ENCODE peak calls at places on chromosomes 12 and 14, in four cellular contexts. I, Q, V and B are unnamed samples.

GRCh38 chr14:53144244-53144643 is 8.9 kb downstream of the DDHD1 start:
- DNase-seq in I (peak), Q (peak), V (no peak), B (no peak)

GRCh38 chr14:58796636-58797429 is 159.1 kb downstream of the DACT1 start:
- DNase-seq in Q (peak), V (no peak), I (peak), B (peak)

GRCh38 chr14:105241641-105242040 is 6.7 kb upstream of the BTBD6 start:
- DNase-seq in I (no peak), V (no peak), Q (no peak), B (no peak)

GRCh38 chr12:52019123-52019770 is 12.5 kb downstream of the TAMALIN start:
- DNase-seq in V (no peak), I (no peak), Q (no peak), B (no peak)

GRCh38 chr12:51951199-51951842 is at the start of gene ACVR1B:
- DNase-seq in V (peak), I (peak), Q (peak), B (peak)

GRCh38 chr14:99510556-99511139 is 29.4 kb downstream of the CCNK start:
- DNase-seq in I (no peak), Q (no peak), V (no peak), B (no peak)

GRCh38 chr12:12922191-12922616 is 29.8 kb downstream of the GPRC5D start:
- DNase-seq in V (no peak), Q (peak), I (peak), B (no peak)

GRCh38 chr14:34538871-34539406 is 562 bp downstream of the EAPP start:
- DNase-seq in V (no peak), I (no peak), Q (no peak), B (no peak)

GRCh38 chr14:21313512-21313911 is 33.6 kb downstream of the RPGRIP1 start:
- DNase-seq in V (no peak), I (no peak), Q (no peak), B (no peak)

GRCh38 chr12:68359669-68360068 is 27.5 kb upstream of the MDM1 start:
- DNase-seq in I (no peak), V (no peak), Q (no peak), B (no peak)

GRCh38 chr14:73610692-73611091 is 1.6 kb upstream of the ACOT6 start:
- DNase-seq in Q (peak), V (no peak), I (peak), B (no peak)

GRCh38 chr12:63882844-63883243 is 38.3 kb downstream of the SRGAP1 start:
- DNase-seq in I (peak), Q (no peak), V (peak), B (peak)

GRCh38 chr12:114903394-114903748 is 219.4 kb upstream of the TBX3 start:
- DNase-seq in V (no peak), Q (no peak), I (peak), B (peak)

GRCh38 chr14:57833304-57833703 is 32.6 kb downstream of the SLC35F4 start:
- DNase-seq in V (no peak), Q (no peak), I (peak), B (peak)

GRCh38 chr12:105740970-105741725 is 397.6 kb downstream of the NUAK1 start:
- DNase-seq in I (peak), Q (peak), V (no peak), B (no peak)

GRCh38 chr12:6765634-6766581 is at the start of gene PTMS:
- DNase-seq in V (peak), Q (peak), I (peak), B (peak)

GRCh38 chr12:96271469-96272199 is 77.5 kb downstream of the ELK3 start:
- DNase-seq in Q (no peak), I (peak), V (no peak), B (no peak)

GRCh38 chr12:125381373-125381772 is 316.1 kb downstream of the AACS start:
- DNase-seq in V (no peak), Q (no peak), I (no peak), B (peak)

GRCh38 chr12:68560823-68561422 is 49.8 kb upstream of the RAP1B start:
- DNase-seq in I (peak), Q (no peak), V (no peak), B (no peak)

GRCh38 chr12:68622250-68622649 is 11.6 kb downstream of the RAP1B start:
- DNase-seq in V (no peak), Q (peak), I (no peak), B (no peak)

GRCh38 chr14:45065951-45066350 is 18.0 kb upstream of the PRPF39 start:
- DNase-seq in I (no peak), Q (peak), V (no peak), B (no peak)

GRCh38 chr12:66210840-66211239 is 21.8 kb downstream of the IRAK3 start:
- DNase-seq in Q (no peak), I (no peak), V (no peak), B (no peak)

GRCh38 chr12:25553083-25553482 is at the start of gene LMNTD1:
- DNase-seq in Q (peak), I (peak), V (no peak), B (no peak)

GRCh38 chr14:24409217-24409616 is 10.4 kb downstream of the NYNRIN start:
- DNase-seq in Q (no peak), V (no peak), I (no peak), B (no peak)

GRCh38 chr14:32938719-32939253 is at the start of gene NPAS3:
- DNase-seq in V (no peak), I (no peak), Q (no peak), B (no peak)

GRCh38 chr12:77995436-77996167 is 164.9 kb downstream of the NAV3 start:
- DNase-seq in V (no peak), Q (peak), I (peak), B (no peak)

GRCh38 chr12:6056406-6057211 is 67.9 kb downstream of the VWF start:
- DNase-seq in V (no peak), Q (no peak), I (no peak), B (peak)

GRCh38 chr12:64236549-64236948 is 14.5 kb upstream of the KICS2 start:
- DNase-seq in V (no peak), I (peak), Q (no peak), B (peak)

GRCh38 chr14:102043251-102044025 is 43.4 kb downstream of the HSP90AA1 start:
- DNase-seq in V (no peak), Q (no peak), I (no peak), B (no peak)

GRCh38 chr12:42129595-42130204 is 15.0 kb downstream of the GXYLT1 start:
- DNase-seq in I (peak), V (peak), Q (peak), B (peak)

GRCh38 chr14:51547260-51547659 is 104.5 kb upstream of the FRMD6 start:
- DNase-seq in V (no peak), I (peak), Q (peak), B (peak)

GRCh38 chr14:39219075-39219499 is 14.6 kb upstream of the MIA2 start:
- DNase-seq in I (peak), Q (no peak), V (no peak), B (no peak)

GRCh38 chr12:108609535-108610335 is 11.9 kb upstream of the TMEM119 start:
- DNase-seq in V (no peak), I (peak), Q (peak), B (no peak)

GRCh38 chr12:108612788-108613282 is 15.0 kb upstream of the TMEM119 start:
- DNase-seq in V (no peak), Q (no peak), I (no peak), B (peak)

GRCh38 chr12:108611884-108612415 is 14.1 kb upstream of the TMEM119 start:
- DNase-seq in I (peak), Q (peak), V (no peak), B (peak)

GRCh38 chr12:108610336-108610815 is 12.5 kb upstream of the TMEM119 start:
- DNase-seq in Q (no peak), I (no peak), V (no peak), B (no peak)

GRCh38 chr12:108610856-108611605 is 13.1 kb upstream of the TMEM119 start:
- DNase-seq in I (no peak), Q (no peak), V (no peak), B (no peak)
- H3K9ac ChIP-seq in I (no peak), Q (no peak), V (no peak), B (no peak)

GRCh38 chr12:76530531-76530930 is 29.0 kb downstream of the OSBPL8 start:
- DNase-seq in V (no peak), Q (no peak), I (no peak), B (peak)

GRCh38 chr12:76531056-76531455 is 28.5 kb downstream of the OSBPL8 start:
- DNase-seq in V (no peak), Q (peak), I (no peak), B (no peak)

GRCh38 chr12:76535170-76535569 is 24.4 kb downstream of the OSBPL8 start:
- DNase-seq in Q (no peak), I (no peak), V (no peak), B (no peak)

GRCh38 chr12:76532520-76532919 is 27.1 kb downstream of the OSBPL8 start:
- DNase-seq in V (no peak), Q (no peak), I (no peak), B (no peak)

DNA sequence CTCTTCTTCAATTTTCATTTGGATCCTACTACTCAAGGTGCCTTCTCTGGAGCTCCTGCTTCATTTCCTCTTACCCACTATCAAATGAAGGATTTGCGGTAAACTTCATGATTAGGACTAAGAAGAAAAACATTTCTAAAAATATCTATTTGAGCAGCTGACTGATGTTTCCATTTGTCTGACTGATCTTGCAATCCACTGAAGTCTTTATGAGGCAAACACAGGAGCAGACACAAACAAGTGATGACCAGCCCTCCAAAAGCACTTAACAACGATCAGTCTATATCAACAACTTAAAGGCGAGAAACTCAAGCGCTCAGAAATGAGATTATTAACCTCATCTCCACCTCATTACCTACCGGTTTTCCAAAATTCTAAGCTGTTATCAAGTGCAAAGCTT is 26.2 kb downstream of the OSBPL8 start:
- DNase-seq in Q (peak), I (no peak), V (no peak), B (peak)
- H3K4me3 ChIP-seq in Q (no peak), I (no peak), V (no peak), B (no peak)

DNA sequence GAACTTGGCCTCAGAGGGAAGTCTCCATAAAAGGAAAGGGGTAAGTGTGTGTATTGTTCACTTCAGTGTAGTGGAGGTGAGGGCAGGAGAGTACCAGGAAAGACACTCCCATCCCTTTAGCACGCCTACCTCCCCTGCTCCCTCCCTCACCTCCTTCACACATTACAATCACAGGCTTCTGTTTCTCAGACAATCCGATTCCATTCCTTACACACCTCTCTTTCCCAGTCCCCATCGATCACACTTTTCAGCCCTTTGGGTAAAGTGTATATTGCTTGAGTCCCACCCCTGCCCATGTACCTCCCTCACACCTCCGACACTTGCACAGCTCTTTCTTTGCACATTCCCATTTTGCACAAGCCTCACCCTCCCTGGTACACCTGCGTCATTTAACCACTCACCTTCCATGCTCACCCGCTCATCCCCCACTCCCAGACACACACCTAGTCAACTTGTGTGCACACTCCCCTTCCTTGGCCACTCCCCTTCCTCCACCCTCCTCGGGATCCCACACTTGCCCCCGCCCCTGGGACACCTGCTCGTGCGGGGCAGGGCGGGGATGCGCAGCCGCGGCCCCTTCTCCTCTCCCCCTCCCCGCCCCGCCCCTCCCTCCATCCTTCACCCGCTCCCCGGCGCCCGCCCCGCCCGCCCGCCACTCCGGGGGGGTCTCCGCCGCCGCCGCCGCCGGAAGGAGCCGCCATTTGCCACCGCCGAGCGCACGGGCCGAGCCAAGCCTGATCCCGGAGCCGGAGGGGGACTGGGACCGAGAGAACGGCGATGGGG is at the start of gene MARCHF9:
- DNase-seq in Q (no peak), V (no peak), I (no peak), B (peak)
- H3K23ac ChIP-seq in Q (no peak), V (no peak), I (peak), B (no peak)

GRCh38 chr12:16520328-16520727 is 85.6 kb downstream of the LMO3 start:
- DNase-seq in Q (no peak), V (no peak), I (peak), B (no peak)

GRCh38 chr12:16523570-16524331 is 82.2 kb downstream of the LMO3 start:
- DNase-seq in I (peak), Q (no peak), V (no peak), B (no peak)

GRCh38 chr12:16530268-16530865 is 75.6 kb downstream of the LMO3 start:
- DNase-seq in V (no peak), Q (no peak), I (no peak), B (no peak)

GRCh38 chr12:16526693-16527092 is 79.3 kb downstream of the LMO3 start:
- DNase-seq in I (peak), Q (peak), V (no peak), B (peak)

DNA sequence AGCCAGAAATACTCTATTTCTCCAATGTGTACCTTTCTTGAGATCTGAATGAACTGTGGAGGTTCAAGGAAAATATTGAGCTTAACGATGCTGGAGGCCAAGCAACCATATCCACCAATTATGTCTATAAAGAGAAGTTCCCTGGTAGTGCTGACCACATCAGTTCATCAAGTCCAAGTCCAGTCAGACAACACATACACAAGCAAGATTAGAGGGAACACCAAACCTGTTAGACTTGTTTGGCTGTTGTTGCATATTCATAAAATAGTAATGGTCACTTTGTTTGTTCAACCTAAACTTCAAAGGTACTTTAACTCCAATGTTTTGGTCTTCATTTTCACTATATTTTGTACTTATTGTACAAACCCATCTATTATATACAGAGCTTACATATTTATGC is 81.6 kb downstream of the LMO3 start:
- DNase-seq in Q (no peak), V (no peak), I (no peak), B (no peak)
- H3K9ac ChIP-seq in Q (peak), V (no peak), I (no peak), B (no peak)

GRCh38 chr14:80100681-80101080 is 110.6 kb downstream of the DIO2 start:
- DNase-seq in I (no peak), Q (no peak), V (no peak), B (no peak)
- H3K4me3 ChIP-seq in I (no peak), Q (no peak), V (no peak), B (no peak)

DNA sequence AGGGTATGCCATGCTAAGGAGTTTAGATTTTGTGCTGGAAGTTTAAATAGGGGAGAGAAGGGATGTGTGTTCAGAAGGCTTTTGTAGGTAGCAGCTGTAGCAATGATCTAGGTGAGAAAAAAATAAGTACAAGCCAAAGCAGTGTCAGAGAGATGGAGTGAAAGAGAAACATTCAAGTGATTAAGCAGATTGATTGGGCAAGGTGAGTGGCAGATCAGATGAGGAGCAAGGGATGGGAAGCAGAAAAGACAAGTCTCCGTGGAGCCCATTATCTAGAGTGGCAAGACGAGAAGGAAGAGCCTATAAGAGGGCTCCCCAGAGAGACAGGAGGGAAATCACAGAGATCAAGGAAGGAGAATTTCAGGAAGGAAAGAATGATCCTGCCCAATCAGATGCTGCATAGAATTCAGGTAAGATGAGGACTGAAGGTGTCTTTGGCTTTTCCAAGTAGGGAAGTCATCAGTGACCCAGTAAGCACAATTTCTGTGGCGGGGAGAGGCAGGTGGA is 133.5 kb downstream of the ETV6 start:
- DNase-seq in V (no peak), I (no peak), Q (no peak), B (no peak)
- H3K23ac ChIP-seq in V (no peak), I (no peak), Q (no peak), B (no peak)